ENCODE peak calls at places on chromosomes 11 and 22, in ten cellular contexts. M is iPS DF 6.9, U is uterus, A is A673, I is PC-3, R is GM23248, H is psoas muscle, N is transverse colon, X is prostate gland, S is pancreas. E is an unnamed sample.

GRCh38 chr11:3177931-3178330 is 12.8 kb upstream of the OSBPL5 start:
- DNase-seq in M (no peak), U (no peak), A (no peak), I (peak; percentile 59), R (peak; percentile 68), H (no peak), N (no peak), X (no peak), S (no peak), E (peak; percentile 69)

GRCh38 chr11:14974723-14975587 is 2.8 kb upstream of the CALCA start:
- DNase-seq in M (no peak), U (no peak), A (no peak), I (peak; percentile 47), R (peak; percentile 64), H (peak; percentile 32), N (peak; percentile 47), X (no peak), S (peak; percentile 60), E (peak; percentile 56)

GRCh38 chr11:12868315-12869073 is 140.6 kb upstream of the RASSF10 start:
- DNase-seq in M (no peak), U (no peak), A (no peak), I (peak; percentile 25), R (peak; percentile 66), H (no peak), N (no peak), X (no peak), S (no peak), E (peak; percentile 53)

GRCh38 chr22:46043339-46043738 is 66.4 kb upstream of the WNT7B start:
- DNase-seq in M (no peak), U (peak; percentile 38), A (no peak), I (no peak), R (no peak), H (no peak), N (no peak), X (no peak), S (no peak), E (no peak)

GRCh38 chr11:130157111-130157510 is 2.5 kb upstream of the ST14 start:
- DNase-seq in M (no peak), U (no peak), A (no peak), I (no peak), R (no peak), H (no peak), N (no peak), X (no peak), S (no peak), E (no peak)

GRCh38 chr22:41600976-41601375 is 11.3 kb upstream of the PMM1 start:
- DNase-seq in M (no peak), U (no peak), A (no peak), I (no peak), R (no peak), H (no peak), N (no peak), X (no peak), S (no peak), E (no peak)

GRCh38 chr22:37002633-37003032 is 16.6 kb downstream of the TST start:
- DNase-seq in M (no peak), U (no peak), A (no peak), I (no peak), R (no peak), H (no peak), N (no peak), X (no peak), S (no peak), E (no peak)

GRCh38 chr22:40256501-40256900 is 78.8 kb downstream of the TNRC6B start:
- DNase-seq in M (no peak), U (no peak), A (no peak), I (no peak), R (no peak), H (no peak), N (no peak), X (no peak), S (no peak), E (peak; percentile 15)

GRCh38 chr22:47033648-47034000 is 271.2 kb downstream of the TBC1D22A start:
- DNase-seq in M (no peak), U (no peak), A (no peak), I (no peak), R (no peak), H (no peak), N (no peak), X (no peak), S (peak; percentile 39), E (no peak)

GRCh38 chr11:10305964-10306918 is 1.4 kb downstream of the ADM start:
- DNase-seq in M (no peak), U (peak; percentile 32), A (peak; percentile 56), I (peak; percentile 34), R (peak; percentile 49), H (peak; percentile 31), N (peak; percentile 41), X (no peak), S (peak; percentile 81), E (peak; percentile 37)

GRCh38 chr11:68314203-68314885 is 2.0 kb downstream of the LRP5 start:
- DNase-seq in M (no peak), U (no peak), A (peak; percentile 64), I (no peak), R (no peak), H (no peak), N (no peak), X (no peak), S (peak; percentile 63), E (peak; percentile 25)

GRCh38 chr11:70477607-70478006 is 79.3 kb downstream of the CTTN start:
- DNase-seq in M (no peak), U (no peak), A (no peak), I (no peak), R (no peak), H (no peak), N (no peak), X (no peak), S (no peak), E (peak; percentile 16)

DNA sequence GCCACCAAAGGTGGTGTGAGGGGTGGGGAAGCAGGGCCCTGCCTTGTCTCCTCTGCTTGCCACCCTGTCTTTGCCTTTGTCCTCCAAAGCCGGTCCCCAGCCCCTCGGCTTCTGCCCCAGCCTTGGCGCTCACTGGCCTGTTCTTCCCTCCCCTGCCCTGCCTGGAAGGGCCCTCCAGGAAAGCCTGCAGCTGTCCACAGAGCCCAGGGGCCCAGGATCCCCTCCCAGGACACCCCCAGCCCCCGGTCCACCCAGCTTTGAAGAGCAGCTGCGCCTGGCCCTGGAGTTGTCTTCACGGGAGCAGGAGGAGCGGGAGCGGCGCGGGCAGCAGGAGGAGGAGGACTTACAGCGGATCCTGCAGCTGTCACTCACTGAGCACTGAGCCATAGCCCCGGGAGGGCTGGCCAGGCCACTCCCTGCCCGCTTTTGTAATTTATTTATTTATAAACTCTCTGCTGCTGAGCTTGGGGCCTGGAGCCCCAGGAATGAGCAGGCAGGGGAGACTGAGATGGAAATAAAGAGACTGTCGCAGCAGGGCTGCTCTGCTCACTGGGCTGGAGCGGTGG is 1.3 kb upstream of the SSH3 start:
- DNase-seq in M (no peak), U (peak; percentile 32), A (peak; percentile 80), I (peak; percentile 49), R (peak; percentile 44), H (peak; percentile 69), N (peak; percentile 76), X (peak; percentile 76), S (peak; percentile 87), E (peak; percentile 73)
- H3K4me1 ChIP-seq in M (peaks cover 7% of the 10 kb centered on the region), U (no peaks in the 10 kb centered on the region), A (peaks cover 10% of the 10 kb centered on the region), I (peaks cover 18% of the 10 kb centered on the region), R (peaks cover 12% of the 10 kb centered on the region), H (peaks cover 27% of the 10 kb centered on the region), N (peaks cover 13% of the 10 kb centered on the region), X (peaks cover 13% of the 10 kb centered on the region), S (peaks cover 11% of the 10 kb centered on the region), E (peaks cover 9% of the 10 kb centered on the region)

DNA sequence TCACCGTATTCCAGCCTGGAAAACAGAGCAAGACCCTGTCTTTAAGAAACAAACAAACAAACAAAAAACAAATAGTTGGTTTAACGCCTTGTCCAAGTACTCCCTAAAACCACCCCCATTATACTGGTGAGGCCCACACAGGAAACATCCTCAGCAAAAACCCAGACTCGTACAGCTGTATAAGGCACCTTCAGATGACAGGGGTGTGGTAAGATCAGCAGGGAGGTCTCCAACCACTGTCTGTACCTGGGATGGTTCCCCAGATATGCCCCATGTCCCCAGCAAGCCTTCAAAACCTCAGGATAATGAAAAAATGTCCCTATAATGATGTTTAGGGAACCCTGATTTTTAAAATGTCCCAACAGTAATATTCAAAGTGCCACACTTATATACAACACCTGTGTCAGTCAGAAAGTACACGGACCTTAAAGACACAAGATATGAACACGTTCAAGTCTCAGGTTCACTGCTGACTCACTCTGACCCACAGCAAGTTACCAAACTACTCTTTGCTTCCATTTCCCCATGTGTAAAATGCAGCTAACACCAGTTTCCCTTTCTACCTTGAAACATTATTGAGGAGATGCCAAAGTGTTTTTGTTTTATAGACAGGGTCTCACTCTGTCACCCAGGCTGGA is 9.3 kb downstream of the SF3A1 start:
- DNase-seq in M (no peak), U (no peak), A (no peak), I (peak; percentile 22), R (no peak), H (no peak), N (no peak), X (no peak), S (no peak), E (no peak)
- H3K36me3 ChIP-seq in M (peaks cover 51% of the 10 kb centered on the region), U (no peaks in the 10 kb centered on the region), A (peaks cover 94% of the 10 kb centered on the region), I (peaks cover 61% of the 10 kb centered on the region), R (peaks cover 72% of the 10 kb centered on the region), H (peaks cover 25% of the 10 kb centered on the region), N (peaks cover 75% of the 10 kb centered on the region), X (peaks cover 28% of the 10 kb centered on the region), S (peaks cover 68% of the 10 kb centered on the region), E (peaks cover 23% of the 10 kb centered on the region)

DNA sequence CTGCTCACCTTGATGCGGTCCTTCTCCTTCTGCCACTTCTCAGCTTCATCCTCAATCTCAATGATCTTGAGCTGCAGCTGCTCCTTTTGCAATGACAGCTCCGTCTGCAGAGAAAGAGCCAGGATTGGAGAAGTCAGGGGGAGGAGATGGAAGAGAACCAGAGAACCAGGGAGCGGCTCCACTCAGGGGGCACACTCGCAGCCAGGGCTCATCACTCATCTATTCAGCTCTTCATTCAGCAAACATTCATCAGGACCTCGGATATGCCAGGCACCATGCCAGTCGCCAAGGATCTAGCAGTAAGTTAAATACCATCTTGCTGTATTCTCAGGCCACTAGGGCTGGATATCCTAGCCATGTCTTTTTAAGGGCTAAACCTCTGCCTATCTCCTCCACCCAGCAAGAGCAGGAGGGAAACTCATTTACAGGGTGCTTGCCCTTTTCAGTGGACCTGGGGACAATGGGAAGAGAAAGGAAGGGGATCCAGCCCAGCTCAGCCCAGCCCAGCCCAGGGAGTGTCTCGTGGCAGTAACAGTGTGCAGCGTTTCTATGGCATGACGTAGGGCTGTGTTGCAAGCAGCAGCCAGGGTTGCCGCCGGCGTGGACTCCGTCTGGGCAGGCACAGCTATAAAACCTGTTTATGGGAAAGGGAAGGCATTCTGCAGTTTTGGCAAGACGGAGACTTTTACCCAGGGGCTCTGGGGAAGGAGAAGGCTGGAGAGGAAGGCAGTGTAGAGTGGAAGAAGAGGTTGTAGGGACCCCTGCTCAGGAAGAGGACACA is 9.3 kb downstream of the TRIM29 start:
- DNase-seq in M (no peak), U (peak; percentile 82), A (peak; percentile 13), I (peak; percentile 90), R (peak; percentile 93), H (peak; percentile 49), N (peak; percentile 91), X (peak; percentile 96), S (no peak), E (peak; percentile 75)
- H3K4me1 ChIP-seq in M (no peaks in the 10 kb centered on the region), U (no peaks in the 10 kb centered on the region), A (no peaks in the 10 kb centered on the region), I (peaks cover 37% of the 10 kb centered on the region), R (peaks cover 20% of the 10 kb centered on the region), H (no peaks in the 10 kb centered on the region), N (peaks cover 12% of the 10 kb centered on the region), X (peaks cover 4% of the 10 kb centered on the region), S (no peaks in the 10 kb centered on the region), E (no peaks in the 10 kb centered on the region)

DNA sequence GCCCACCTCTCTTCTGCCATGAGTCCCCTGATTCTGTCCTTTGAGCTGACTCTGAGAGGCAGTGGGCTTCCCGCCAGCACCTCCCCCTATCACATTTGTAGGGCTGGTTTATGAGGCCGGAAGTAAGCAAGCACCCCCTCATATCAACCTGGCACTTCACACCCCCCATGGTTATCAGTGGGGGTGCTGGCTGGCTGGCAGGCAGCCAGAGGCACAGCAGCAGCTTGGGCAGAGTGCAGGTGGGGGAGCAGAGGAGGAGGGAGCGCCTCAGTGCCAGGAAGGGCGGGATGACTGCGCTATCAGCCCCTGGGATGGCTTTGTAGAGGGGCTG is 22.9 kb upstream of the CHRM4 start:
- DNase-seq in M (no peak), U (no peak), A (peak; percentile 74), I (no peak), R (no peak), H (no peak), N (no peak), X (no peak), S (no peak), E (no peak)
- H3K36me3 ChIP-seq in M (peaks cover 3% of the 10 kb centered on the region), U (no peaks in the 10 kb centered on the region), A (peaks cover 12% of the 10 kb centered on the region), I (no peaks in the 10 kb centered on the region), R (peaks cover 5% of the 10 kb centered on the region), H (no peaks in the 10 kb centered on the region), N (peaks cover 29% of the 10 kb centered on the region), X (no peaks in the 10 kb centered on the region), S (peaks cover 27% of the 10 kb centered on the region), E (peaks cover 8% of the 10 kb centered on the region)